ENCODE peak calls at places on chromosomes 11 and 22, in ten cellular contexts. One of them, this sample, is unnamed.

GRCh38 chr11:66981976-66982578 is 7.0 kb downstream of the C11orf86 start:
- DNase-seq in foreskin fibroblast: peak
- DNase-seq in mucosa of descending colon: peak
- DNase-seq in PC-9: peak
- DNase-seq in thoracic aorta: peak
- DNase-seq in NB4: peak
- DNase-seq in HFF-Myc: peak
- DNase-seq in astrocyte of the spinal cord: peak
- DNase-seq in breast epithelium: peak
- DNase-seq in GM12865: peak
- DNase-seq in this sample: no peak

GRCh38 chr11:28585007-28585406 is 476.8 kb downstream of the METTL15 start:
- DNase-seq in foreskin fibroblast: no peak
- DNase-seq in mucosa of descending colon: no peak
- DNase-seq in PC-9: no peak
- DNase-seq in thoracic aorta: no peak
- DNase-seq in NB4: no peak
- DNase-seq in HFF-Myc: peak
- DNase-seq in astrocyte of the spinal cord: peak
- DNase-seq in breast epithelium: no peak
- DNase-seq in GM12865: no peak
- DNase-seq in this sample: no peak

GRCh38 chr11:69554849-69555248 is 73.4 kb downstream of the LINC01488 start:
- DNase-seq in foreskin fibroblast: no peak
- DNase-seq in mucosa of descending colon: no peak
- DNase-seq in PC-9: no peak
- DNase-seq in thoracic aorta: no peak
- DNase-seq in NB4: no peak
- DNase-seq in HFF-Myc: no peak
- DNase-seq in astrocyte of the spinal cord: no peak
- DNase-seq in breast epithelium: peak
- DNase-seq in GM12865: no peak
- DNase-seq in this sample: no peak

GRCh38 chr11:86214710-86215109 is 29.8 kb upstream of the EED start:
- DNase-seq in foreskin fibroblast: no peak
- DNase-seq in mucosa of descending colon: no peak
- DNase-seq in PC-9: peak
- DNase-seq in thoracic aorta: no peak
- DNase-seq in NB4: peak
- DNase-seq in HFF-Myc: no peak
- DNase-seq in astrocyte of the spinal cord: no peak
- DNase-seq in breast epithelium: no peak
- DNase-seq in GM12865: peak
- DNase-seq in this sample: no peak

GRCh38 chr11:128757886-128758612 is 64.2 kb downstream of the FLI1 start:
- DNase-seq in foreskin fibroblast: no peak
- DNase-seq in mucosa of descending colon: no peak
- DNase-seq in PC-9: no peak
- DNase-seq in thoracic aorta: no peak
- DNase-seq in NB4: no peak
- DNase-seq in HFF-Myc: no peak
- DNase-seq in astrocyte of the spinal cord: no peak
- DNase-seq in breast epithelium: no peak
- DNase-seq in GM12865: peak
- DNase-seq in this sample: no peak

GRCh38 chr11:95678988-95679387 is 110.6 kb downstream of the FAM76B start:
- DNase-seq in foreskin fibroblast: no peak
- DNase-seq in mucosa of descending colon: no peak
- DNase-seq in PC-9: no peak
- DNase-seq in thoracic aorta: no peak
- DNase-seq in NB4: no peak
- DNase-seq in HFF-Myc: no peak
- DNase-seq in astrocyte of the spinal cord: no peak
- DNase-seq in breast epithelium: no peak
- DNase-seq in GM12865: no peak
- DNase-seq in this sample: no peak

GRCh38 chr22:21995660-21996059 is 13.1 kb upstream of the TOP3B start:
- DNase-seq in foreskin fibroblast: no peak
- DNase-seq in mucosa of descending colon: no peak
- DNase-seq in PC-9: no peak
- DNase-seq in thoracic aorta: no peak
- DNase-seq in NB4: no peak
- DNase-seq in HFF-Myc: no peak
- DNase-seq in astrocyte of the spinal cord: no peak
- DNase-seq in breast epithelium: no peak
- DNase-seq in GM12865: no peak
- DNase-seq in this sample: no peak

GRCh38 chr22:30945653-30946052 is 22.9 kb downstream of the MORC2 start:
- DNase-seq in foreskin fibroblast: no peak
- DNase-seq in mucosa of descending colon: no peak
- DNase-seq in PC-9: no peak
- DNase-seq in thoracic aorta: no peak
- DNase-seq in NB4: no peak
- DNase-seq in HFF-Myc: no peak
- DNase-seq in astrocyte of the spinal cord: no peak
- DNase-seq in breast epithelium: no peak
- DNase-seq in GM12865: no peak
- DNase-seq in this sample: no peak

GRCh38 chr11:106565326-106565725 is 452.9 kb downstream of the GUCY1A2 start:
- DNase-seq in foreskin fibroblast: no peak
- DNase-seq in mucosa of descending colon: no peak
- DNase-seq in PC-9: no peak
- DNase-seq in thoracic aorta: no peak
- DNase-seq in NB4: no peak
- DNase-seq in HFF-Myc: no peak
- DNase-seq in astrocyte of the spinal cord: no peak
- DNase-seq in breast epithelium: no peak
- DNase-seq in GM12865: no peak
- DNase-seq in this sample: no peak

GRCh38 chr22:39215430-39216142 is 29.2 kb downstream of the PDGFB start:
- DNase-seq in foreskin fibroblast: no peak
- DNase-seq in mucosa of descending colon: no peak
- DNase-seq in PC-9: no peak
- DNase-seq in thoracic aorta: no peak
- DNase-seq in NB4: no peak
- DNase-seq in HFF-Myc: no peak
- DNase-seq in astrocyte of the spinal cord: no peak
- DNase-seq in breast epithelium: no peak
- DNase-seq in GM12865: peak
- DNase-seq in this sample: no peak

GRCh38 chr11:130391692-130392091 is 36.7 kb downstream of the ADAMTS8 start:
- DNase-seq in foreskin fibroblast: no peak
- DNase-seq in mucosa of descending colon: no peak
- DNase-seq in PC-9: no peak
- DNase-seq in thoracic aorta: no peak
- DNase-seq in NB4: no peak
- DNase-seq in HFF-Myc: no peak
- DNase-seq in astrocyte of the spinal cord: no peak
- DNase-seq in breast epithelium: no peak
- DNase-seq in GM12865: no peak
- DNase-seq in this sample: no peak

GRCh38 chr11:130388607-130389205 is 39.7 kb downstream of the ADAMTS8 start:
- DNase-seq in foreskin fibroblast: no peak
- DNase-seq in mucosa of descending colon: no peak
- DNase-seq in PC-9: no peak
- DNase-seq in thoracic aorta: no peak
- DNase-seq in NB4: no peak
- DNase-seq in HFF-Myc: no peak
- DNase-seq in astrocyte of the spinal cord: no peak
- DNase-seq in breast epithelium: no peak
- DNase-seq in GM12865: peak
- DNase-seq in this sample: no peak

GRCh38 chr11:130389315-130389935 is 39.0 kb downstream of the ADAMTS8 start:
- DNase-seq in foreskin fibroblast: no peak
- DNase-seq in mucosa of descending colon: no peak
- DNase-seq in PC-9: no peak
- DNase-seq in thoracic aorta: no peak
- DNase-seq in NB4: no peak
- DNase-seq in HFF-Myc: no peak
- DNase-seq in astrocyte of the spinal cord: no peak
- DNase-seq in breast epithelium: no peak
- DNase-seq in GM12865: no peak
- DNase-seq in this sample: no peak

GRCh38 chr11:130390071-130390758 is 38.2 kb downstream of the ADAMTS8 start:
- DNase-seq in foreskin fibroblast: peak
- DNase-seq in mucosa of descending colon: no peak
- DNase-seq in PC-9: no peak
- DNase-seq in thoracic aorta: no peak
- DNase-seq in NB4: peak
- DNase-seq in HFF-Myc: peak
- DNase-seq in astrocyte of the spinal cord: peak
- DNase-seq in breast epithelium: no peak
- DNase-seq in GM12865: no peak
- DNase-seq in this sample: peak
- TF ChIP-seq CTCF in foreskin fibroblast: peak
- TF ChIP-seq CTCF in mucosa of descending colon: no peak
- TF ChIP-seq CTCF in PC-9: peak
- TF ChIP-seq CTCF in thoracic aorta: peak
- TF ChIP-seq CTCF in NB4: peak
- TF ChIP-seq CTCF in HFF-Myc: peak
- TF ChIP-seq CTCF in astrocyte of the spinal cord: peak
- TF ChIP-seq CTCF in breast epithelium: no peak
- TF ChIP-seq CTCF in GM12865: no peak
- TF ChIP-seq CTCF in this sample: peak

GRCh38 chr11:33017478-33017877 is 1.8 kb downstream of the DEPDC7 start:
- DNase-seq in foreskin fibroblast: no peak
- DNase-seq in mucosa of descending colon: no peak
- DNase-seq in PC-9: no peak
- DNase-seq in thoracic aorta: no peak
- DNase-seq in NB4: no peak
- DNase-seq in HFF-Myc: no peak
- DNase-seq in astrocyte of the spinal cord: no peak
- DNase-seq in breast epithelium: no peak
- DNase-seq in GM12865: no peak
- DNase-seq in this sample: no peak

GRCh38 chr11:33015621-33016551 is at the start of gene DEPDC7:
- DNase-seq in foreskin fibroblast: peak
- DNase-seq in mucosa of descending colon: peak
- DNase-seq in PC-9: peak
- DNase-seq in thoracic aorta: peak
- DNase-seq in NB4: peak
- DNase-seq in HFF-Myc: peak
- DNase-seq in astrocyte of the spinal cord: peak
- DNase-seq in breast epithelium: peak
- DNase-seq in GM12865: peak
- DNase-seq in this sample: no peak

GRCh38 chr11:33018005-33018404 is 2.3 kb downstream of the DEPDC7 start:
- DNase-seq in foreskin fibroblast: no peak
- DNase-seq in mucosa of descending colon: no peak
- DNase-seq in PC-9: no peak
- DNase-seq in thoracic aorta: no peak
- DNase-seq in NB4: no peak
- DNase-seq in HFF-Myc: no peak
- DNase-seq in astrocyte of the spinal cord: no peak
- DNase-seq in breast epithelium: no peak
- DNase-seq in GM12865: no peak
- DNase-seq in this sample: no peak

GRCh38 chr11:33016654-33017053 is 976 bp downstream of the DEPDC7 start:
- DNase-seq in foreskin fibroblast: no peak
- DNase-seq in mucosa of descending colon: no peak
- DNase-seq in PC-9: no peak
- DNase-seq in thoracic aorta: no peak
- DNase-seq in NB4: peak
- DNase-seq in HFF-Myc: no peak
- DNase-seq in astrocyte of the spinal cord: no peak
- DNase-seq in breast epithelium: no peak
- DNase-seq in GM12865: no peak
- DNase-seq in this sample: no peak

DNA sequence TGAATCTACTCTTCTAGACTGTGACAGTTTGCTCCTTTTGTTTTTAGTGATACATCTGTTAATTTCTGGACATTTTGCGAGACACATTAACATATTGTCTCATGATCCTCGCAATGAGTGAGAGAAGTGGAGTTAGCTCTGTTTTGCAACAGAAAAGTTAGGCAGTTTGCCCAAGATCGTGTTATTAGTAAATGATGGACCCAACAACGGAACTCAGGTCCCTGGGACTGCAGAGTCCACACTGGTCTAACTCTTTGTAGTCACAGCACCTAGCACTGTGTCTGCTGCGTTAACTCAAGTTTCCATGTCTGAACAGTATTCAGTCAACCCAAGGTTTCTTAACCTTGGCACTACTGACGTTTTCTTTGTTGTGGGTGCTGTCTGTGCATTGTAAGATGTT is 3.2 kb downstream of the DEPDC7 start:
- DNase-seq in foreskin fibroblast: no peak
- DNase-seq in mucosa of descending colon: no peak
- DNase-seq in PC-9: no peak
- DNase-seq in thoracic aorta: no peak
- DNase-seq in NB4: no peak
- DNase-seq in HFF-Myc: no peak
- DNase-seq in astrocyte of the spinal cord: no peak
- DNase-seq in breast epithelium: no peak
- DNase-seq in GM12865: no peak
- DNase-seq in this sample: no peak
- H3K4me3 ChIP-seq in foreskin fibroblast: no peak
- H3K4me3 ChIP-seq in mucosa of descending colon: no peak
- H3K4me3 ChIP-seq in PC-9: no peak
- H3K4me3 ChIP-seq in thoracic aorta: no peak
- H3K4me3 ChIP-seq in NB4: no peak
- H3K4me3 ChIP-seq in HFF-Myc: no peak
- H3K4me3 ChIP-seq in astrocyte of the spinal cord: no peak
- H3K4me3 ChIP-seq in breast epithelium: no peak
- H3K4me3 ChIP-seq in GM12865: no peak
- H3K4me3 ChIP-seq in this sample: no peak

GRCh38 chr11:104531075-104531474 is 367.1 kb upstream of the PDGFD start:
- DNase-seq in foreskin fibroblast: no peak
- DNase-seq in mucosa of descending colon: no peak
- DNase-seq in PC-9: no peak
- DNase-seq in thoracic aorta: no peak
- DNase-seq in NB4: peak
- DNase-seq in HFF-Myc: no peak
- DNase-seq in astrocyte of the spinal cord: no peak
- DNase-seq in breast epithelium: no peak
- DNase-seq in GM12865: peak
- DNase-seq in this sample: no peak
- TF ChIP-seq CTCF in foreskin fibroblast: no peak
- TF ChIP-seq CTCF in mucosa of descending colon: no peak
- TF ChIP-seq CTCF in PC-9: no peak
- TF ChIP-seq CTCF in thoracic aorta: no peak
- TF ChIP-seq CTCF in NB4: peak
- TF ChIP-seq CTCF in HFF-Myc: peak
- TF ChIP-seq CTCF in astrocyte of the spinal cord: peak
- TF ChIP-seq CTCF in breast epithelium: no peak
- TF ChIP-seq CTCF in GM12865: peak
- TF ChIP-seq CTCF in this sample: peak

DNA sequence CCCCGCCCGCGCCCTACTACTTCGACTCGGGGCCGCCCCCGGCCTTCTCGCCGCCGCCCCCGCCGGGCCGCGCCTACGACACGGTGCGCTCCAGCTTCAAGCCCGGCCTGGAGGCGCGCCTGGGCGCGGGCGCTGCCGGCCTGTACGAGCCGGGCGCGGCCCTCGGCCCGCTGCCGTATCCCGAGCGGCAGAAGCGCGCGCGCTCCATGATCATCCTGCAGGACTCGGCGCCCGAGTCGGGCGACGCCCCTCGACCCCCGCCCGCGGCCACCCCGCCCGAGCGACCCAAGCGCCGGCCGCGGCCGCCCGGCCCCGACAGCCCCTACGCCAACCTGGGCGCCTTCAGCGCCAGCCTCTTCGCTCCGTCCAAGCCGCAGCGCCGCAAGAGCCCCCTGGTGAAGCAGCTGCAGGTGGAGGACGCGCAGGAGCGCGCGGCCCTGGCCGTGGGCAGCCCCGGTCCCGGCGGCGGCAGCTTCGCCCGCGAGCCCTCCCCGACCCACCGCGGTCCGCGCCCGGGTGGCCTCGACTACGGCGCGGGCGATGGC is 17.6 kb upstream of the ACR start:
- DNase-seq in foreskin fibroblast: no peak
- DNase-seq in mucosa of descending colon: no peak
- DNase-seq in PC-9: no peak
- DNase-seq in thoracic aorta: no peak
- DNase-seq in NB4: no peak
- DNase-seq in HFF-Myc: no peak
- DNase-seq in astrocyte of the spinal cord: no peak
- DNase-seq in breast epithelium: no peak
- DNase-seq in GM12865: no peak
- DNase-seq in this sample: no peak
- H3K4me3 ChIP-seq in foreskin fibroblast: no peak
- H3K4me3 ChIP-seq in mucosa of descending colon: no peak
- H3K4me3 ChIP-seq in PC-9: no peak
- H3K4me3 ChIP-seq in thoracic aorta: no peak
- H3K4me3 ChIP-seq in NB4: no peak
- H3K4me3 ChIP-seq in HFF-Myc: no peak
- H3K4me3 ChIP-seq in astrocyte of the spinal cord: no peak
- H3K4me3 ChIP-seq in breast epithelium: peak
- H3K4me3 ChIP-seq in GM12865: no peak
- H3K4me3 ChIP-seq in this sample: no peak

This sample was measured in LNCaP clone FGC.